ENCODE peak calls at places on chromosome 12, in five cellular contexts. One of them, this sample, is unnamed.

GRCh38 chr12:3530548-3530947 is 39.5 kb downstream of the PRMT8 start:
- DNase-seq in GM12878: no peak
- DNase-seq in H1: no peak
- DNase-seq in NT2/D1: no peak
- DNase-seq in HepG2: no peak
- DNase-seq in this sample: no peak

GRCh38 chr12:26428420-26428819 is 233.0 kb downstream of the SSPN start:
- DNase-seq in H1: no peak
- DNase-seq in NT2/D1: no peak
- DNase-seq in HepG2: no peak
- DNase-seq in GM12878: no peak
- DNase-seq in this sample: no peak

GRCh38 chr12:54624316-54625279 is 10.1 kb downstream of the LACRT start:
- DNase-seq in NT2/D1: no peak
- DNase-seq in GM12878: no peak
- DNase-seq in H1: no peak
- DNase-seq in HepG2: peak
- DNase-seq in this sample: no peak

GRCh38 chr12:14841761-14842160 is 1.6 kb downstream of the ART4 start:
- DNase-seq in H1: no peak
- DNase-seq in GM12878: no peak
- DNase-seq in HepG2: peak
- DNase-seq in NT2/D1: peak
- DNase-seq in this sample: no peak

GRCh38 chr12:23005387-23005786 is 380.4 kb downstream of the ETNK1 start:
- DNase-seq in H1: no peak
- DNase-seq in NT2/D1: no peak
- DNase-seq in GM12878: no peak
- DNase-seq in HepG2: no peak
- DNase-seq in this sample: no peak

GRCh38 chr12:62594771-62595170 is 128.1 kb downstream of the MON2 start:
- DNase-seq in H1: no peak
- DNase-seq in HepG2: no peak
- DNase-seq in NT2/D1: no peak
- DNase-seq in GM12878: no peak
- DNase-seq in this sample: no peak

GRCh38 chr12:67517181-67517887 is 131.2 kb upstream of the DYRK2 start:
- DNase-seq in H1: no peak
- DNase-seq in HepG2: no peak
- DNase-seq in NT2/D1: no peak
- DNase-seq in GM12878: no peak
- DNase-seq in this sample: no peak

GRCh38 chr12:14836336-14837210 is 6.8 kb downstream of the ART4 start:
- DNase-seq in NT2/D1: no peak
- DNase-seq in GM12878: no peak
- DNase-seq in H1: no peak
- DNase-seq in HepG2: peak
- DNase-seq in this sample: no peak

GRCh38 chr12:96140110-96140509 is 54.1 kb upstream of the ELK3 start:
- DNase-seq in GM12878: no peak
- DNase-seq in HepG2: no peak
- DNase-seq in NT2/D1: no peak
- DNase-seq in H1: no peak
- DNase-seq in this sample: no peak

GRCh38 chr12:23113781-23114180 is 488.8 kb downstream of the ETNK1 start:
- DNase-seq in NT2/D1: no peak
- DNase-seq in GM12878: no peak
- DNase-seq in H1: no peak
- DNase-seq in HepG2: no peak
- DNase-seq in this sample: no peak

GRCh38 chr12:80269953-80270552 is 170.7 kb downstream of the OTOGL start:
- DNase-seq in NT2/D1: peak
- DNase-seq in HepG2: peak
- DNase-seq in GM12878: no peak
- DNase-seq in H1: no peak
- DNase-seq in this sample: peak

GRCh38 chr12:58593557-58594304 is 326.6 kb downstream of the LRIG3 start:
- DNase-seq in HepG2: no peak
- DNase-seq in H1: no peak
- DNase-seq in GM12878: no peak
- DNase-seq in NT2/D1: no peak
- DNase-seq in this sample: no peak

GRCh38 chr12:67747869-67748760 is 99.6 kb downstream of the DYRK2 start:
- DNase-seq in NT2/D1: no peak
- DNase-seq in GM12878: no peak
- DNase-seq in H1: no peak
- DNase-seq in HepG2: peak
- DNase-seq in this sample: no peak

GRCh38 chr12:75859868-75860267 is 171.7 kb downstream of the PHLDA1 start:
- DNase-seq in NT2/D1: no peak
- DNase-seq in H1: no peak
- DNase-seq in HepG2: no peak
- DNase-seq in GM12878: no peak
- DNase-seq in this sample: no peak

GRCh38 chr12:4307593-4308333 is 13.2 kb upstream of the TIGAR start:
- DNase-seq in NT2/D1: peak
- DNase-seq in GM12878: no peak
- DNase-seq in HepG2: peak
- DNase-seq in H1: peak
- DNase-seq in this sample: peak

GRCh38 chr12:48863296-48863695 is 2.4 kb downstream of the RND1 start:
- DNase-seq in H1: no peak
- DNase-seq in GM12878: no peak
- DNase-seq in HepG2: no peak
- DNase-seq in NT2/D1: no peak
- DNase-seq in this sample: no peak

GRCh38 chr12:72296389-72296788 is 24.2 kb downstream of the TRHDE start:
- DNase-seq in HepG2: no peak
- DNase-seq in GM12878: no peak
- DNase-seq in H1: no peak
- DNase-seq in NT2/D1: no peak
- DNase-seq in this sample: no peak

GRCh38 chr12:51322452-51322851 is 1.5 kb downstream of the BIN2 start:
- DNase-seq in HepG2: no peak
- DNase-seq in GM12878: peak
- DNase-seq in NT2/D1: no peak
- DNase-seq in H1: no peak
- DNase-seq in this sample: no peak

GRCh38 chr12:41213648-41214047 is 25.5 kb downstream of the PDZRN4 start:
- DNase-seq in NT2/D1: no peak
- DNase-seq in HepG2: no peak
- DNase-seq in GM12878: no peak
- DNase-seq in H1: no peak
- DNase-seq in this sample: no peak

GRCh38 chr12:120404271-120404670 is 33.6 kb upstream of the COX6A1 start:
- DNase-seq in HepG2: no peak
- DNase-seq in NT2/D1: no peak
- DNase-seq in GM12878: no peak
- DNase-seq in H1: no peak
- DNase-seq in this sample: no peak

GRCh38 chr12:56947633-56948535 is 9.5 kb downstream of the RDH16 start:
- DNase-seq in HepG2: peak
- DNase-seq in H1: no peak
- DNase-seq in GM12878: no peak
- DNase-seq in NT2/D1: no peak
- DNase-seq in this sample: no peak

GRCh38 chr12:112809684-112810083 is 18.1 kb downstream of the RPH3A start:
- DNase-seq in GM12878: no peak
- DNase-seq in HepG2: no peak
- DNase-seq in NT2/D1: no peak
- DNase-seq in H1: no peak
- DNase-seq in this sample: no peak

GRCh38 chr12:51847830-51848727 is at the start of gene FIGNL2:
- DNase-seq in HepG2: no peak
- DNase-seq in H1: no peak
- DNase-seq in GM12878: no peak
- DNase-seq in NT2/D1: no peak
- DNase-seq in this sample: peak

GRCh38 chr12:131642101-131642540 is 68.8 kb upstream of the SFSWAP start:
- DNase-seq in HepG2: peak
- DNase-seq in NT2/D1: no peak
- DNase-seq in H1: no peak
- DNase-seq in GM12878: peak
- DNase-seq in this sample: peak

GRCh38 chr12:92619026-92619425 is 83.8 kb upstream of the PLEKHG7 start:
- DNase-seq in H1: no peak
- DNase-seq in HepG2: no peak
- DNase-seq in GM12878: no peak
- DNase-seq in NT2/D1: no peak
- DNase-seq in this sample: no peak

GRCh38 chr12:48000878-48001321 is 3.4 kb downstream of the COL2A1 start:
- DNase-seq in H1: no peak
- DNase-seq in NT2/D1: no peak
- DNase-seq in GM12878: no peak
- DNase-seq in HepG2: no peak
- DNase-seq in this sample: peak

GRCh38 chr12:95085612-95086011 is 12.2 kb upstream of the NR2C1 start:
- DNase-seq in HepG2: peak
- DNase-seq in NT2/D1: no peak
- DNase-seq in H1: no peak
- DNase-seq in GM12878: no peak
- DNase-seq in this sample: no peak

GRCh38 chr12:52229836-52230343 is 3.2 kb upstream of the KRT7 start:
- DNase-seq in H1: no peak
- DNase-seq in HepG2: no peak
- DNase-seq in NT2/D1: no peak
- DNase-seq in GM12878: no peak
- DNase-seq in this sample: no peak

GRCh38 chr12:19546611-19547162 is 107.4 kb downstream of the AEBP2 start:
- DNase-seq in GM12878: no peak
- DNase-seq in H1: no peak
- DNase-seq in HepG2: no peak
- DNase-seq in NT2/D1: no peak
- DNase-seq in this sample: no peak

DNA sequence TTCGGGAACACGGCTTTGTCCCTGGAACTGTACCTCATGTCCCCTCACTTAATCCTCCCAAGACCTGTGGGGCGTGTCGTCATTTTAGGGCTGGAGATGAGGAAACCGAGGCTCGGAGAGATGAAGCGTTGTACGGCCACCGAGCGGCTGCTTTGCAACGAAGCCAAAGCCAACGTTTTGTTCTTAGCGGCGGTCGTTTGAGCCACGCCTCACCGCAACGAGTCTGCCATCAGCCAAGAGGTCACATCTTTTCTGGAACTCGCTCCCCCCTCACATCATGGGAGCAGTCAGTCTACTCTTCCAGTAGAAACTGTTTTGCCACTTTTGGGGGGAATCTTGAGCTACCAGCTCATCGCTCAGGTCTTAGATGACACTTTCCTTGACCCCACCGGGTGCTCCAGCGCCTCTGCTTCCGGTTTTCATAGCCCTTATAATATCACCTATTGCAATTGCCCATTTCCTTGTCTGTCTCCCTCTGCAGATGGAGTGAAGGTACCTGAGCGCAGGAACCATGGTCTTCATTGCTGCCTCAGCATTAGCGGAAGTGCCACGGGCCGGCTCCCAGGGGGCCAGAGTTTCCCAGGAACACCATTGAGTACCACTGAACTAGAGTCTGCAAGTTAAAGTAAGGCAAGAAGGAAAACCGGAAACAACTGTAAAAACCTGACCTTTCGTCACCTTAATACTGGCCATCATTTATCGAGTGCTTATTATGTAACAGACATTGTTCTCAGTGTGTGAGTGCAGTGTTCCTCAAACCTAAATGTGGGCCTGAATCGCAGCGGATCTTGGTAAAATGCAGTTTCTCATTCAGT is 19.6 kb downstream of the NINJ2 start:
- DNase-seq in NT2/D1: no peak
- DNase-seq in H1: no peak
- DNase-seq in GM12878: no peak
- DNase-seq in HepG2: no peak
- DNase-seq in this sample: no peak
- TF ChIP-seq SUZ12 in NT2/D1: no peak
- TF ChIP-seq SUZ12 in H1: no peak
- TF ChIP-seq SUZ12 in GM12878: no peak
- TF ChIP-seq SUZ12 in HepG2: no peak
- TF ChIP-seq SUZ12 in this sample: no peak

GRCh38 chr12:45435945-45436710 is 220.2 kb downstream of the ANO6 start:
- DNase-seq in H1: no peak
- DNase-seq in GM12878: no peak
- DNase-seq in HepG2: no peak
- DNase-seq in NT2/D1: peak
- DNase-seq in this sample: no peak
- TF ChIP-seq SUZ12 in H1: no peak
- TF ChIP-seq SUZ12 in GM12878: no peak
- TF ChIP-seq SUZ12 in HepG2: no peak
- TF ChIP-seq SUZ12 in NT2/D1: no peak
- TF ChIP-seq SUZ12 in this sample: no peak

DNA sequence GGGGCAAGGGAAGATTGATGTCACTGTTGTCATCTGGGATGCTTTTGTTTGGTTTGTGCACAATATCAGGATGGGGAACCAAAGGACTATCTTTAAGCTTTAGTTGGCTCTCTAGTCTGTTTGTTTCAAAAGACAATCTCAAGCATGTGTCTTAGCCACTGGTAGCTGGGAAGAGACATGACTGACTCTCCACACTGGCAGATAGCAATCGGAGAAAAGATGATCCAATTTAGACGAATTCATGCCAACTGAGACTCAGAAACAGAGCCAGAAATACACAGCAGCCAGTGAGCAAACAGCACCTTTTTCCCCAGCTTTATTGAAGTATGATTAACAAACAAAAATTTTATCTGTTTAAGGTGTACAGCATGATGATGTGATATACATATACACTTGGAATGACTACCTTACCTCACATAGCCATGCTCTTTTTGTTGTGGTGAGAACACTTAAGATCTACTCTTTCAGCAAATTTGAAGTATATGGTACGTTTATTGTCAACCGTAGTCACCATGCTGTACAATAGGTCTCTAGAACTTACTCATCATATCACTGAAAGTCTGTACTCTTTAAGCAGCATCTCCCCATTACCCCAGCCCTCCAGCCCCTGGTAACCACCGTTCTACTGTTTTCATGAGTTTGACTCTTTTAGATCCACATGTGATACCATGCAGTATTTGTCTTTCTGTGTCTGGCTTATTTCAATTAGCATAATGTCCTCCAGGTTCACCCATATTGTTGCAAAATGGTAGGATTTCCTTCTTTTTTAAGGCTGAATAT is 50.6 kb downstream of the DUSP16 start:
- DNase-seq in HepG2: no peak
- DNase-seq in H1: no peak
- DNase-seq in NT2/D1: no peak
- DNase-seq in GM12878: no peak
- DNase-seq in this sample: no peak
- TF ChIP-seq SUZ12 in HepG2: no peak
- TF ChIP-seq SUZ12 in H1: no peak
- TF ChIP-seq SUZ12 in NT2/D1: no peak
- TF ChIP-seq SUZ12 in GM12878: no peak
- TF ChIP-seq SUZ12 in this sample: no peak

DNA sequence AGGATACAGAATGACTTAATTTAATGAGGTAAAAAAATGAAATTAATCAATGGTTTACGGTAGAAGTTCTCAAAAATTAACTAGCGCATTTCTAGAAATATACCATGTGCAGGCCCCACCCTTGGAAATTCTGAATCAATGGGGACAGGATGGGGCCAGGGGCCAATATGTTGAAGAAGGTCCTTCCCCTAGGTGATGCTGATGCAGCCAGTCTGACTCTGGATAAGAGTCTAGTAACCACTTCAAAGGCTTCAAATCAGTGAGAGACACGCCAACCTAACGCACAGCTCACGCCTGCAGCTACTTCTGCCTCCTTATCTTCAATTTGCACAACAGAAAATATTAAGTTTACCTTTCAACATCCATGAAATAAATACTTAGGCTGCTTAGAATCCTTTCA is 14.9 kb downstream of the GIT2 start:
- DNase-seq in HepG2: no peak
- DNase-seq in NT2/D1: no peak
- DNase-seq in GM12878: no peak
- DNase-seq in H1: no peak
- DNase-seq in this sample: no peak
- TF ChIP-seq SUZ12 in HepG2: no peak
- TF ChIP-seq SUZ12 in NT2/D1: no peak
- TF ChIP-seq SUZ12 in GM12878: no peak
- TF ChIP-seq SUZ12 in H1: no peak
- TF ChIP-seq SUZ12 in this sample: no peak